ENCODE peak calls at places on chromosomes 6 and 20, in seven cellular contexts. U is SK-N-SH, S is A549, J is GM06990, Z is mucosa of descending colon, D is osteoblast, P is fibroblast of lung. L is an unnamed sample.

GRCh38 chr6:5946181-5946580 is 60.5 kb downstream of the NRN1 start:
- DNase-seq in U (no peak), Z (no peak), S (no peak), J (no peak), D (no peak), P (no peak), L (no peak)

GRCh38 chr6:13931797-13932402 is 7.1 kb downstream of the RNF182 start:
- DNase-seq in J (no peak), P (no peak), U (no peak), D (no peak), S (no peak), Z (no peak), L (no peak)

GRCh38 chr20:5928063-5928462 is 22.3 kb downstream of the TRMT6 start:
- DNase-seq in P (no peak), Z (no peak), D (no peak), J (no peak), S (no peak), U (no peak), L (no peak)

GRCh38 chr6:30041821-30042220 is 19.2 kb upstream of the POLR1H start:
- DNase-seq in P (no peak), Z (no peak), U (no peak), D (no peak), S (no peak), J (no peak), L (no peak)

GRCh38 chr6:161011509-161012480 is 20.2 kb downstream of the MAP3K4 start:
- DNase-seq in J (no peak), Z (no peak), D (peak; percentile 26), S (no peak), U (no peak), P (peak; percentile 53), L (no peak)

GRCh38 chr6:89597988-89598387 is 40.6 kb downstream of the LYRM2 start:
- DNase-seq in D (peak; percentile 95), J (no peak), U (peak; percentile 62), P (peak; percentile 31), Z (no peak), S (peak; percentile 17), L (no peak)

GRCh38 chr20:51190783-51191180 is 167.9 kb upstream of the KCNG1 start:
- DNase-seq in D (no peak), S (no peak), P (peak; percentile 49), U (no peak), Z (no peak), J (no peak), L (no peak)

GRCh38 chr6:73675466-73676098 is 20.4 kb upstream of the CD109 start:
- DNase-seq in P (peak; percentile 46), Z (no peak), J (no peak), S (peak; percentile 53), D (peak; percentile 80), U (peak; percentile 68), L (peak; percentile 71)

DNA sequence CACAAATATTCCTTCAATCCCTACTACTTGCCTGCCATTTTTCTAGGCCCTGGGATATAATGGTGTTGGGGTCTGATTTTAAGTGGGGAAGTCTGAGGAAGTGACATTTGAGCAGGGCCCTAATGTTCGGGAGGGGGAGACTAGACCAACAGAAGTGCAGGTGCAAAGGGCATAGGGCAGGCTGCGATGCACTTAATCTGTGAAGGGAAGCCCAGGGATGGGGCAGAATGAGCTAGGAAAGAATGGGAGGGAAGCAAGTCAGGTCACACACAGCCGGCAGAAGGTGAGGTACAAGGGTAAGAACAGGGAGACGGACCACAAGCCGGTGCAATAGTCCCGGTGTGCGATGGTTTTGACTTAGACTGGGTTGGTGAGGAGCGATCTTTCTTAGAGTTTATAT is 146.8 kb downstream of the UNC5CL start:
- DNase-seq in D (no peak), J (no peak), S (no peak), P (no peak), U (no peak), Z (no peak), L (no peak)
- TF ChIP-seq CTCF in D (no peak), J (no peak), S (no peak), P (no peak), U (no peak), Z (no peak), L (no peak)

DNA sequence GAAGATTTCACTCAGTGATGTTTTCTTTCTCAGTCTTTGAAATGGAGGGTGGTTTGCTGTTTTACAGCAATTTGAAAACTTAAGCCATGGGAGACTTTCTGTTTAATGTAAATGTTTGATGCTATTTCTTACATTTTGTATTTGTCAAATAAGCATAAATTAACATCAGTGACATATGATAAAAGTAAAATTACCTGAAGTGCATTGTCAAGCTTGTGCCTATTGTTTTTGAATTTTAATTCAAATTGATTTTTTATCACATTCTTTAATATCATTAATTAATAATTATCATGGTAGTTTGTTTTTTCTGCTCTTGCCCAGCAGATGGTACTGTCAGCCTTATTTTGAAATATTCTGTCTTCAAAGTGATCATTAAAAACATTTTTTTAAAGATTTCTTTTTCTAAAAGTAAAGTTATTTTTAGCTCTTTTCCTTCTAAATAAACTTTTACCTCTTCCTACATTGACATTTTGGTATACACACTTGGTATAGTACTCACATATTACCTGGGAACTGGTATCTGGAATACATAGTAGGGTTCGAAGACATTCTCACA is 29.1 kb downstream of the L3MBTL3 start:
- DNase-seq in P (no peak), S (no peak), Z (no peak), J (no peak), D (no peak), U (no peak), L (no peak)
- TF ChIP-seq CTCF in P (no peak), S (peak; percentile 13), Z (no peak), J (no peak), D (peak; percentile 28), U (peak; percentile 43), L (no peak)

DNA sequence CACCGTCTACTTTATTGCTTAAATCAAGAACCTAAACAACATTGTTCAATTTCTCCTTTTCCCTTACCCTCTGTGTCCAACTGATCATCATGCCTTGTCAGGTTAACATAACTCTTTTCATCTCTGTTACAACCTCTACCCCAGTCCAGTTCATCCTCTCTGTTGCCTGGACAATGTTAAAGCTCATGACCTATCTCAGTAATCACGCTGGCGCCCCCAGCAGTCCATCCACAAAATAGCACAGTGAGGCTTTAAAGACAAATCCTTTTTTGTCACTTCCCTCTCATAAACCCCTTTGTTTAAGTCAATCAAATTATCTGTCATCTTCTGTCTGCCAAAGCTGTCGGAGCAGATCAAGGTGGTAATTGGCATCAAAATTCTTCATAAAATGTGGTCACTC is 140.1 kb downstream of the QKI start:
- DNase-seq in Z (no peak), D (peak; percentile 78), J (no peak), U (peak; percentile 23), S (peak; percentile 12), P (peak; percentile 16), L (peak; percentile 63)
- TF ChIP-seq CTCF in Z (peak; percentile 11), D (peak; percentile 76), J (peak; percentile 44), U (peak; percentile 82), S (peak; percentile 45), P (peak; percentile 67), L (peak; percentile 82)

GRCh38 chr6:56891754-56892153 is 63.2 kb upstream of the BEND6 start:
- DNase-seq in S (no peak), Z (no peak), J (no peak), P (no peak), D (no peak), U (no peak), L (no peak)
- TF ChIP-seq CTCF in S (no peak), Z (no peak), J (peak; percentile 16), P (no peak), D (no peak), U (peak; percentile 19), L (no peak)

GRCh38 chr20:15653396-15654207 is 919.6 kb downstream of the KIF16B start:
- DNase-seq in S (no peak), D (no peak), Z (no peak), U (no peak), J (peak; percentile 1), P (no peak), L (no peak)

GRCh38 chr20:15658295-15658694 is 915.0 kb downstream of the KIF16B start:
- DNase-seq in U (no peak), S (no peak), Z (no peak), J (no peak), P (no peak), D (no peak), L (no peak)

GRCh38 chr20:15656124-15656523 is 917.1 kb downstream of the KIF16B start:
- DNase-seq in U (no peak), P (no peak), J (no peak), D (no peak), S (no peak), Z (no peak), L (no peak)

DNA sequence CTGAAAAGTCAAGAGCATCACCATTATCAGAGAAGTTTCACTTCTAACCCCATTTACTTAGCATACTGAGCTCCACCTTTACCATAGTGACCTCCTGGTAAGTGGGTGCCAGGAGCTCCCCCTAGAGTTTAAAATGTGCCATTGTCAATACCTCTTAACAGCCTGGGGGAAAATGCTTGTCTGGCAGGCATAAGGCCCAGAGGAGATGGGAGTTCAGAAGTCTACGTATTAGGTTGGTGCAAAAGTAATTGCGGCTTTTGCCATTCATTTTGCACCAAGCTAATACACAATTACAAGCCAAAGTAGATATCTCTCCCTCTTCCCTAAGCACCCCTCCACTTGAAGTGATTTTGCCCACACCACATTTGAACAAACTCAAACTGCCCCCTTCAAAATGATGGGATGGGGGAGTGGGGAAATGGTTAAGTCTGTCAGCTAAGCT is 919.0 kb downstream of the KIF16B start:
- DNase-seq in P (peak; percentile 11), D (no peak), Z (no peak), S (peak; percentile 42), J (peak; percentile 44), U (peak; percentile 24), L (peak; percentile 62)
- TF ChIP-seq CTCF in P (peak; percentile 58), D (peak; percentile 70), Z (peak; percentile 59), S (peak; percentile 26), J (peak; percentile 83), U (peak; percentile 68), L (peak; percentile 82)

GRCh38 chr6:92779758-92780157 is 639.6 kb downstream of the EPHA7 start:
- DNase-seq in J (no peak), D (no peak), P (peak; percentile 70), S (no peak), U (no peak), Z (no peak), L (peak; percentile 80)

DNA sequence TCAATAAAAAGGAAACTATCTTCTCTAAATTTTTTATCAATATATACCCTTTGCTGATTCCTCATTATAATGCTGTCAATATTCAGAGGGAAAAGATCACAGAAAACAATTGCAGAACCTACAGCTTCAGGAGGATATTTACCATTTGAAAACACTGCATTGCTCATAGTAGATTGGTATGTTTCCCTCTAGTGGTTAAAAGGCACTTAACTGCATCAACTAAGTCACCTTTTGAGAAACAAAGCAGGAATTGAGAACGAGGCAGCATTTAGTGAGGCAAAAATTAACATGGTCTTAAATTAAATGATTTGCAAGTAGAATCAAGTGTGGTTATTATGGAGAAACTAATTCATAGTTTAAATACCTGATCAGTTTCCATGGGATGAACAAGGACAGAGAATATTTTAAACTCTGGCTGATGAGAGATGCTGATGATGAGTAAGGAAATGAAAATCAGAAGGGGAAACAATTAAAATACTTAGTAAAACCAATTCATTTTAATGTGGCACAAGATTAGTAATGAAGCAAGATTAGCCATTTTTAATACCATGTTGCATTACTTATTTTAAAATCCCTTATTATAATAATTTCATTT is 642.1 kb downstream of the EPHA7 start:
- DNase-seq in D (no peak), J (no peak), P (peak; percentile 36), U (no peak), S (no peak), Z (no peak), L (no peak)
- TF ChIP-seq CTCF in D (no peak), J (peak; percentile 47), P (peak; percentile 71), U (peak; percentile 55), S (no peak), Z (no peak), L (peak; percentile 81)